ENCODE peak calls at places on chromosomes 12 and 14, in seven cellular contexts. One of them, this sample, is unnamed.

GRCh38 chr12:63989301-63989845 is 144.9 kb downstream of the SRGAP1 start:
- DNase-seq in HepG2: peak
- DNase-seq in HCT116: no peak
- DNase-seq in K562: no peak
- DNase-seq in H1: no peak
- DNase-seq in SK-N-SH: no peak
- DNase-seq in GM12878: no peak
- DNase-seq in this sample: no peak

GRCh38 chr12:126784328-126784921 is 1482.5 kb upstream of the TMEM132C start:
- DNase-seq in HepG2: peak
- DNase-seq in GM12878: no peak
- DNase-seq in K562: peak
- DNase-seq in H1: peak
- DNase-seq in HCT116: peak
- DNase-seq in SK-N-SH: peak
- DNase-seq in this sample: peak

GRCh38 chr12:94145231-94145979 is 3.0 kb upstream of the PLXNC1 start:
- DNase-seq in K562: peak
- DNase-seq in SK-N-SH: peak
- DNase-seq in GM12878: no peak
- DNase-seq in H1: no peak
- DNase-seq in HCT116: peak
- DNase-seq in HepG2: no peak
- DNase-seq in this sample: peak

GRCh38 chr12:116934908-116935698 is 24.4 kb downstream of the FBXW8 start:
- DNase-seq in HCT116: no peak
- DNase-seq in H1: no peak
- DNase-seq in GM12878: no peak
- DNase-seq in K562: no peak
- DNase-seq in SK-N-SH: no peak
- DNase-seq in HepG2: no peak
- DNase-seq in this sample: no peak

GRCh38 chr12:94445662-94446061 is 14.0 kb downstream of the CEP83 start:
- DNase-seq in K562: no peak
- DNase-seq in HCT116: no peak
- DNase-seq in H1: no peak
- DNase-seq in HepG2: no peak
- DNase-seq in GM12878: no peak
- DNase-seq in SK-N-SH: no peak
- DNase-seq in this sample: no peak

GRCh38 chr12:118127867-118128266 is 8.1 kb upstream of the PEBP1 start:
- DNase-seq in SK-N-SH: no peak
- DNase-seq in HepG2: no peak
- DNase-seq in HCT116: no peak
- DNase-seq in K562: no peak
- DNase-seq in GM12878: no peak
- DNase-seq in H1: no peak
- DNase-seq in this sample: no peak

GRCh38 chr14:104799239-104799599 is 1.7 kb upstream of the ZBTB42 start:
- DNase-seq in SK-N-SH: no peak
- DNase-seq in GM12878: no peak
- DNase-seq in HCT116: no peak
- DNase-seq in HepG2: no peak
- DNase-seq in H1: no peak
- DNase-seq in K562: no peak
- DNase-seq in this sample: no peak

GRCh38 chr12:1532367-1532752 is 62.0 kb downstream of the FBXL14 start:
- DNase-seq in HCT116: no peak
- DNase-seq in H1: no peak
- DNase-seq in SK-N-SH: no peak
- DNase-seq in GM12878: no peak
- DNase-seq in K562: no peak
- DNase-seq in HepG2: no peak
- DNase-seq in this sample: no peak

GRCh38 chr14:69351385-69351784 is 46.7 kb downstream of the ERH start:
- DNase-seq in HCT116: no peak
- DNase-seq in K562: no peak
- DNase-seq in H1: no peak
- DNase-seq in HepG2: no peak
- DNase-seq in SK-N-SH: no peak
- DNase-seq in GM12878: no peak
- DNase-seq in this sample: no peak

GRCh38 chr12:101044512-101045074 is 165.4 kb downstream of the SLC5A8 start:
- DNase-seq in K562: no peak
- DNase-seq in HCT116: no peak
- DNase-seq in H1: no peak
- DNase-seq in HepG2: no peak
- DNase-seq in GM12878: no peak
- DNase-seq in SK-N-SH: no peak
- DNase-seq in this sample: no peak

GRCh38 chr14:104359301-104359968 is 220.1 kb upstream of the C14orf180 start:
- DNase-seq in GM12878: no peak
- DNase-seq in H1: no peak
- DNase-seq in K562: no peak
- DNase-seq in SK-N-SH: peak
- DNase-seq in HepG2: no peak
- DNase-seq in HCT116: no peak
- DNase-seq in this sample: no peak

GRCh38 chr12:1071182-1071581 is 80.2 kb downstream of the ERC1 start:
- DNase-seq in GM12878: no peak
- DNase-seq in K562: no peak
- DNase-seq in HepG2: no peak
- DNase-seq in H1: no peak
- DNase-seq in SK-N-SH: no peak
- DNase-seq in HCT116: no peak
- DNase-seq in this sample: no peak

GRCh38 chr12:913919-914718 is 35.4 kb downstream of the RAD52 start:
- DNase-seq in GM12878: no peak
- DNase-seq in HCT116: no peak
- DNase-seq in K562: no peak
- DNase-seq in H1: no peak
- DNase-seq in SK-N-SH: no peak
- DNase-seq in HepG2: no peak
- DNase-seq in this sample: no peak

GRCh38 chr14:102592969-102593840 is 756 bp downstream of the RCOR1 start:
- DNase-seq in GM12878: no peak
- DNase-seq in SK-N-SH: peak
- DNase-seq in H1: peak
- DNase-seq in HCT116: no peak
- DNase-seq in HepG2: no peak
- DNase-seq in K562: peak
- DNase-seq in this sample: peak

GRCh38 chr14:88835661-88836060 is 11.2 kb downstream of the TTC8 start:
- DNase-seq in K562: no peak
- DNase-seq in GM12878: no peak
- DNase-seq in H1: no peak
- DNase-seq in HepG2: no peak
- DNase-seq in SK-N-SH: no peak
- DNase-seq in HCT116: no peak
- DNase-seq in this sample: no peak

GRCh38 chr14:99566009-99566389 is 38.0 kb downstream of the CCDC85C start:
- DNase-seq in HCT116: no peak
- DNase-seq in SK-N-SH: no peak
- DNase-seq in H1: no peak
- DNase-seq in K562: no peak
- DNase-seq in HepG2: no peak
- DNase-seq in GM12878: no peak
- DNase-seq in this sample: no peak

GRCh38 chr14:32075636-32076277 is 1.3 kb upstream of the ARHGAP5 start:
- DNase-seq in HepG2: peak
- DNase-seq in H1: no peak
- DNase-seq in K562: no peak
- DNase-seq in HCT116: no peak
- DNase-seq in SK-N-SH: peak
- DNase-seq in GM12878: no peak
- DNase-seq in this sample: no peak

GRCh38 chr14:105432657-105433056 is 13.0 kb downstream of the MTA1 start:
- DNase-seq in K562: no peak
- DNase-seq in H1: no peak
- DNase-seq in HCT116: no peak
- DNase-seq in HepG2: no peak
- DNase-seq in GM12878: no peak
- DNase-seq in SK-N-SH: no peak
- DNase-seq in this sample: no peak

GRCh38 chr14:83594874-83595273 is 1935.1 kb upstream of the FLRT2 start:
- DNase-seq in HepG2: no peak
- DNase-seq in K562: no peak
- DNase-seq in H1: no peak
- DNase-seq in GM12878: no peak
- DNase-seq in HCT116: no peak
- DNase-seq in SK-N-SH: no peak
- DNase-seq in this sample: no peak

GRCh38 chr12:54417712-54418440 is 1.2 kb downstream of the ITGA5 start:
- DNase-seq in HCT116: no peak
- DNase-seq in GM12878: no peak
- DNase-seq in HepG2: no peak
- DNase-seq in K562: peak
- DNase-seq in H1: no peak
- DNase-seq in SK-N-SH: peak
- DNase-seq in this sample: no peak

GRCh38 chr14:69328765-69329164 is 68.8 kb downstream of the GALNT16 start:
- DNase-seq in HCT116: no peak
- DNase-seq in K562: no peak
- DNase-seq in SK-N-SH: no peak
- DNase-seq in H1: no peak
- DNase-seq in HepG2: no peak
- DNase-seq in GM12878: no peak
- DNase-seq in this sample: no peak

GRCh38 chr14:40629144-40629543 is 977.5 kb upstream of the LRFN5 start:
- DNase-seq in HCT116: no peak
- DNase-seq in GM12878: no peak
- DNase-seq in K562: no peak
- DNase-seq in SK-N-SH: no peak
- DNase-seq in HepG2: no peak
- DNase-seq in H1: no peak
- DNase-seq in this sample: no peak

GRCh38 chr14:30211326-30211725 is 283.7 kb upstream of the PRKD1 start:
- DNase-seq in SK-N-SH: no peak
- DNase-seq in H1: no peak
- DNase-seq in HepG2: no peak
- DNase-seq in K562: no peak
- DNase-seq in GM12878: no peak
- DNase-seq in HCT116: no peak
- DNase-seq in this sample: no peak

GRCh38 chr14:51018521-51018920 is 74.2 kb upstream of the PYGL start:
- DNase-seq in H1: no peak
- DNase-seq in HCT116: no peak
- DNase-seq in SK-N-SH: no peak
- DNase-seq in K562: no peak
- DNase-seq in HepG2: no peak
- DNase-seq in GM12878: no peak
- DNase-seq in this sample: no peak

GRCh38 chr12:63103489-63104131 is 47.4 kb downstream of the AVPR1A start:
- DNase-seq in HepG2: peak
- DNase-seq in GM12878: no peak
- DNase-seq in H1: no peak
- DNase-seq in SK-N-SH: peak
- DNase-seq in K562: peak
- DNase-seq in HCT116: peak
- DNase-seq in this sample: peak

GRCh38 chr14:25094171-25094907 is 44.4 kb upstream of the STXBP6 start:
- DNase-seq in GM12878: no peak
- DNase-seq in SK-N-SH: no peak
- DNase-seq in K562: no peak
- DNase-seq in HepG2: no peak
- DNase-seq in HCT116: no peak
- DNase-seq in H1: no peak
- DNase-seq in this sample: no peak

DNA sequence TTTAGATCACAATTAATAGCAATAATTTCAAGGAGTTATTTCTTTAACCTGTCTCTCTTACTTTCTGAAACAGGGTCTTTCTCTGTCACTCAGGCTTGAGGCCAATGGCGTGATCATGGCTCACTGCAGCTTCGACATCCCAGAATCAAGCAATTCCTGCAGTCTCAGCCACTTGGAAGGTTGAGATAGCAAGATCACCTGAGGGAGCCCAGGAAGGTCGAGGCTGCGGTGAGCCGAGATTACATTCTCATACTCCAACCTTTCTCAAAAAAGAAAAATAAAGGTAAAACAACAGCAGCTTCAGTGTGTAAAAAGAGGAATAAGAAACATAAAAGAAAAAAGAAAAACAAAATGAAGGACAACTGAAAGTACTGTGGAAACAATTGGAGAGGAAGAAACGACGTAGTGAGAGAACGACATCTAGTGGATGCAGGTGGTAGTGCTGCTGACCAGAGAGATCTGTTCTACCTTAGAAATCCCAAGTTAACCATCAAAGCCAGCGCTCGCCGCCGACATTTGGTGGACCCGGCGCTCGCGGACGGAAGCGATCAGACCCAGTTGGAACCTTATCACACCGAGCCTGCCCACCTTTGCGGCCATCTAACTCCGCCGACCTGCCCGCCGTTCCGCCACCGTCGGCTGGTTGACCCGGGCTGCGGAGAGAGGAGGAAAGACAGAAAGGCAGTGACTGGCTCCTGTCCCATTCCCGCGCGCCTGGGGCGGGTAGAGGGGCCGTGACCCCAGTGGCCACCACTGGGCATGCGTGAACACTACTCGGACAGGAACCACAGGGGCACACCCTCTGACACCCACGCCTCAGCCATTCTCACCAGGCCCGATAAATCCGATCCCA is 196.1 kb downstream of the ALG10 start:
- DNase-seq in HCT116: peak
- DNase-seq in K562: peak
- DNase-seq in GM12878: peak
- DNase-seq in SK-N-SH: peak
- DNase-seq in HepG2: peak
- DNase-seq in H1: peak
- DNase-seq in this sample: peak
- TF ChIP-seq JUND in HCT116: no peak
- TF ChIP-seq JUND in K562: no peak
- TF ChIP-seq JUND in GM12878: no peak
- TF ChIP-seq JUND in SK-N-SH: no peak
- TF ChIP-seq JUND in HepG2: no peak
- TF ChIP-seq JUND in H1: no peak
- TF ChIP-seq JUND in this sample: no peak

GRCh38 chr12:67562513-67563287 is 85.8 kb upstream of the DYRK2 start:
- DNase-seq in GM12878: no peak
- DNase-seq in H1: no peak
- DNase-seq in HepG2: no peak
- DNase-seq in K562: no peak
- DNase-seq in SK-N-SH: no peak
- DNase-seq in HCT116: no peak
- DNase-seq in this sample: no peak
- TF ChIP-seq JUND in GM12878: no peak
- TF ChIP-seq JUND in H1: no peak
- TF ChIP-seq JUND in HepG2: no peak
- TF ChIP-seq JUND in K562: no peak
- TF ChIP-seq JUND in SK-N-SH: no peak
- TF ChIP-seq JUND in HCT116: no peak
- TF ChIP-seq JUND in this sample: no peak

GRCh38 chr14:101476258-101476930 is 84.9 kb upstream of the DIO3 start:
- DNase-seq in SK-N-SH: no peak
- DNase-seq in K562: no peak
- DNase-seq in H1: no peak
- DNase-seq in GM12878: no peak
- DNase-seq in HCT116: no peak
- DNase-seq in HepG2: no peak
- DNase-seq in this sample: no peak
- TF ChIP-seq JUND in SK-N-SH: no peak
- TF ChIP-seq JUND in K562: no peak
- TF ChIP-seq JUND in H1: no peak
- TF ChIP-seq JUND in GM12878: no peak
- TF ChIP-seq JUND in HCT116: no peak
- TF ChIP-seq JUND in HepG2: no peak
- TF ChIP-seq JUND in this sample: no peak

GRCh38 chr14:72513994-72514659 is 379.8 kb downstream of the DPF3 start:
- DNase-seq in H1: peak
- DNase-seq in SK-N-SH: peak
- DNase-seq in HCT116: peak
- DNase-seq in K562: peak
- DNase-seq in HepG2: peak
- DNase-seq in GM12878: no peak
- DNase-seq in this sample: peak
- TF ChIP-seq JUND in H1: no peak
- TF ChIP-seq JUND in SK-N-SH: no peak
- TF ChIP-seq JUND in HCT116: no peak
- TF ChIP-seq JUND in K562: no peak
- TF ChIP-seq JUND in HepG2: no peak
- TF ChIP-seq JUND in GM12878: no peak
- TF ChIP-seq JUND in this sample: no peak